ENCODE peak calls at places on chromosome 9, in six cellular contexts. Z, P, D, A, F and K are unnamed samples. For H3K9me3, the result is how much of the 10 kb centered on the place peaks cover.

GRCh38 chr9:99118782-99119466 is 14.0 kb downstream of the TGFBR1 start:
- DNase-seq in P (no peak), A (peak), F (no peak), D (no peak), Z (no peak), K (no peak)

GRCh38 chr9:107895524-107896001 is 406.0 kb upstream of the KLF4 start:
- DNase-seq in P (no peak), F (no peak), Z (no peak), A (no peak), D (no peak), K (peak)

GRCh38 chr9:127921592-127922120 is 4.8 kb upstream of the ST6GALNAC4 start:
- DNase-seq in A (no peak), Z (peak), P (peak), D (peak), F (no peak), K (peak)

GRCh38 chr9:79975471-79976316 is 403.9 kb downstream of the TLE4 start:
- DNase-seq in Z (no peak), P (no peak), D (peak), F (no peak), A (no peak), K (no peak)

GRCh38 chr9:87280421-87280820 is 217.2 kb upstream of the DAPK1 start:
- DNase-seq in A (no peak), D (no peak), P (no peak), F (no peak), Z (no peak), K (no peak)

GRCh38 chr9:115202960-115203751 is 85.2 kb upstream of the TNC start:
- DNase-seq in A (no peak), D (no peak), F (no peak), Z (no peak), P (peak), K (no peak)

GRCh38 chr9:4553951-4554381 is 63.7 kb downstream of the SLC1A1 start:
- DNase-seq in A (no peak), Z (peak), F (no peak), D (no peak), P (no peak), K (no peak)

GRCh38 chr9:126693428-126693931 is 79.8 kb downstream of the LMX1B start:
- DNase-seq in Z (no peak), A (no peak), P (peak), F (no peak), D (peak), K (no peak)

GRCh38 chr9:130300739-130301138 is 35.2 kb downstream of the HMCN2 start:
- DNase-seq in A (no peak), P (no peak), D (no peak), Z (no peak), F (no peak), K (no peak)

GRCh38 chr9:93503381-93503780 is 50.0 kb upstream of the FAM120AOS start:
- DNase-seq in D (no peak), F (no peak), Z (no peak), A (no peak), P (no peak), K (no peak)

GRCh38 chr9:123832858-123833257 is 97.1 kb downstream of the DENND1A start:
- DNase-seq in P (no peak), F (no peak), A (no peak), Z (no peak), D (no peak), K (no peak)

GRCh38 chr9:128409998-128410397 is 10.7 kb upstream of the CERCAM start:
- DNase-seq in A (no peak), P (no peak), D (no peak), F (no peak), Z (peak), K (no peak)

GRCh38 chr9:88828018-88828417 is 163.2 kb upstream of the S1PR3 start:
- DNase-seq in P (peak), D (no peak), A (no peak), Z (no peak), F (no peak), K (no peak)

GRCh38 chr9:84750152-84750865 is 80.8 kb downstream of the NTRK2 start:
- DNase-seq in P (no peak), A (no peak), D (no peak), F (no peak), Z (no peak), K (no peak)

GRCh38 chr9:125103770-125104169 is 39.6 kb downstream of the SCAI start:
- DNase-seq in D (no peak), F (no peak), Z (no peak), A (no peak), P (no peak), K (no peak)

GRCh38 chr9:77982985-77983662 is 48.5 kb downstream of the GNAQ start:
- DNase-seq in P (no peak), F (no peak), Z (no peak), A (no peak), D (no peak), K (no peak)

GRCh38 chr9:69653261-69653660 is 18.9 kb downstream of the APBA1 start:
- DNase-seq in Z (no peak), P (no peak), A (no peak), F (no peak), D (no peak), K (peak)

GRCh38 chr9:20331095-20331685 is 291.1 kb downstream of the MLLT3 start:
- DNase-seq in A (no peak), P (no peak), F (no peak), Z (no peak), D (no peak), K (no peak)

GRCh38 chr9:31388660-31389059 is 995.8 kb upstream of the ACO1 start:
- DNase-seq in F (no peak), P (no peak), D (no peak), Z (no peak), A (no peak), K (no peak)

GRCh38 chr9:105280730-105281129 is 36.3 kb downstream of the SLC44A1 start:
- DNase-seq in P (no peak), Z (no peak), D (no peak), F (peak), A (no peak), K (no peak)

GRCh38 chr9:72542917-72543316 is 21.5 kb downstream of the TMC1 start:
- DNase-seq in A (no peak), D (no peak), F (no peak), Z (no peak), P (no peak), K (no peak)

GRCh38 chr9:652896-653295 is 188.6 kb upstream of the DMRT1 start:
- DNase-seq in D (no peak), P (no peak), Z (no peak), A (no peak), F (no peak), K (no peak)

GRCh38 chr9:33851301-33851700 is 34.3 kb downstream of the UBE2R2 start:
- DNase-seq in D (no peak), Z (no peak), F (no peak), P (no peak), A (no peak), K (no peak)

GRCh38 chr9:118222375-118222774 is 518.2 kb downstream of the TLR4 start:
- DNase-seq in P (no peak), Z (no peak), F (no peak), D (peak), A (no peak), K (no peak)
- H3K9me3 ChIP-seq in P (under half), Z (under half), F (under half), D (under half), A (under half), K (under half)

GRCh38 chr9:36486454-36486932 is 86.2 kb upstream of the MELK start:
- DNase-seq in P (no peak), D (no peak), A (no peak), Z (peak), F (no peak), K (no peak)
- H2AFZ ChIP-seq in P (peak), D (no peak), A (peak), Z (peak), F (peak), K (no peak)

GRCh38 chr9:96758845-96759673 is 18.8 kb downstream of the ZNF510 start:
- DNase-seq in Z (no peak), A (no peak), D (no peak), F (no peak), P (no peak), K (no peak)
- H3K9me3 ChIP-seq in Z (half or more), A (half or more), D (half or more), F (under half), P (half or more), K (half or more)

GRCh38 chr9:120235081-120235480 is 344.9 kb downstream of the CDK5RAP2 start:
- DNase-seq in Z (no peak), D (no peak), P (no peak), A (no peak), F (no peak), K (peak)

GRCh38 chr9:120242397-120242796 is 337.6 kb downstream of the CDK5RAP2 start:
- DNase-seq in A (no peak), F (no peak), D (no peak), Z (no peak), P (no peak), K (no peak)

GRCh38 chr9:120236596-120236995 is 343.4 kb downstream of the CDK5RAP2 start:
- DNase-seq in F (no peak), P (no peak), Z (no peak), D (no peak), A (no peak), K (no peak)
- H2AFZ ChIP-seq in F (no peak), P (no peak), Z (no peak), D (no peak), A (no peak), K (no peak)

GRCh38 chr9:117936185-117936758 is 232.1 kb downstream of the TLR4 start:
- DNase-seq in D (no peak), P (peak), F (no peak), Z (no peak), A (peak), K (no peak)
- H3K9me3 ChIP-seq in D (under half), P (under half), F (under half), Z (under half), A (under half), K (under half)

GRCh38 chr9:133461975-133462374 is 2.2 kb downstream of the CACFD1 start:
- DNase-seq in A (no peak), F (no peak), P (no peak), Z (no peak), D (no peak), K (no peak)

GRCh38 chr9:133463234-133463863 is 3.6 kb downstream of the CACFD1 start:
- DNase-seq in Z (no peak), F (no peak), A (no peak), P (no peak), D (peak), K (peak)

GRCh38 chr9:133458643-133459312 is 1.0 kb upstream of the CACFD1 start:
- DNase-seq in P (peak), Z (no peak), F (no peak), A (no peak), D (no peak), K (no peak)

GRCh38 chr9:133459476-133460404 is at the start of gene CACFD1:
- DNase-seq in Z (peak), P (peak), F (peak), D (peak), A (peak), K (peak)

DNA sequence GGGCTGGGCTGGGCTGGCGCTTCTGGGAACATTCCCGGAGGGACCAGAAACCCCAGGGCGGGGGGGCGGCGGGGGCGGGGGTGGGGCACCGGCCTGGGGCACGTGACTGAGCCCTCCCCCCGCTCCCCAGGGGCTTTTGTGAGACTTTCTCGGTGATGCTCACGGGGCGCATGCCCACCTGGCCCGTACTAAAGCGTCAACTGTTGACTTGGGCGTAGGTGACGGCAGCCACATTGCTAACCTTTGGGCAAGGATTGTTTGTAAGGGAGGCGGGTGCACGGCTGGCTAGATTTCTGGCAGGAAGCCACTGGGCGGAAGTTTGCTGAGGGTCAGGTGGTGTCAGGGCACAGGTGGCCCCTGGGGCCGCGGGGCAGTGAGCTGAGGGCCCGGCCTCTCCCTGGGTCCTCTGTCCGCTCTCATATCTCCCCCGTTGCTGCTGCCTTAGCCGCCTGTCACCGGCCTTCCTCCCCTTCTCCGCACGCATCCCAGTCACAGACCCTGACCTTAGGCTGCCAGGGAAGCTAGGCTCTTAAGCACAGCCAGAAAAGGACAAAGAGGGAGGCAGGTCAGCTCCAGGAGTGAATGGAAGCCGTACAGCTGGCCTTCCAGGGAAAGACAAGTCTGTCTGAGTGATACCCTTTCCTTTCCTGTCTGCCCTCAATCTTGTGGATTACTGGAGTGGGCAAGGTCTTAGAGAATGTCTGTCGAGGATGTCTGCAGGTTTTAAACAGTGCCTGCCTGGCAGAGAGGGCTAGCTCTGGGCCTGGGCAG is 812 bp downstream of the CACFD1 start:
- DNase-seq in Z (peak), P (no peak), F (no peak), A (no peak), D (peak), K (peak)
- H2AFZ ChIP-seq in Z (peak), P (peak), F (no peak), A (peak), D (no peak), K (no peak)

DNA sequence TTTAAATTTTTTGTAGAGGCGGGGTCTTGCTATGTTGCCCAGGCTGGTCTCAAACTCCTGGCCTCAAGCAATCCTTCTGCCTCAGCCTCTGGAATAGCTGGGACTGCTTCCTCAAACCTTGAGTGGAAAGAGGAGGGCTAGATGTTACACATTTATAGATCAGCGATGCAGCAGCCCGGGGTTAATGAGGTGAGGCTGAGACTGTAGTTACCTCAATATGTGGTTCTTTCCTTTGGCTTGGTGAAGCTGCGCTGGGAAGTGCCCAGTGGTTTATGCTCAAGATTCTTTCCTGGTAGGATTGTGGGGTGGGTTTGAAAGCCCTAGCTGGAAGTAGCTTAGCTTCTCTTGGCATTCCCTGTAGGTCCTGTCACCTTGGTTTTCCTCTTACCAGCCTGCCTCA is 22.5 kb downstream of the ZNF618 start:
- DNase-seq in D (no peak), F (no peak), A (no peak), P (no peak), Z (no peak), K (no peak)
- H3K9me3 ChIP-seq in D (under half), F (under half), A (under half), P (under half), Z (under half), K (under half)

GRCh38 chr9:14428781-14429230 is 114.9 kb upstream of the NFIB start:
- DNase-seq in F (no peak), D (peak), Z (peak), P (peak), A (no peak), K (peak)
- H2AFZ ChIP-seq in F (no peak), D (no peak), Z (no peak), P (peak), A (no peak), K (peak)

GRCh38 chr9:24071736-24072135 is 245.7 kb upstream of the ELAVL2 start:
- DNase-seq in D (no peak), F (no peak), P (no peak), Z (no peak), A (no peak), K (no peak)
- H3K9me3 ChIP-seq in D (under half), F (under half), P (under half), Z (under half), A (under half), K (under half)